ENCODE peak calls at places on chromosome 15, in eight cellular contexts. One of them, this sample, is unnamed.

GRCh38 chr15:80055933-80056332 is 3.5 kb upstream of the ZFAND6 start:
- DNase-seq in adrenal gland: no peak
- DNase-seq in NB4: no peak
- DNase-seq in breast epithelium: no peak
- DNase-seq in tibial nerve: no peak
- DNase-seq in transverse colon: no peak
- DNase-seq in A549: no peak
- DNase-seq in ovary: no peak
- DNase-seq in this sample: no peak

GRCh38 chr15:29938701-29939340 is 116.6 kb upstream of the TJP1 start:
- DNase-seq in ovary: no peak
- DNase-seq in A549: no peak
- DNase-seq in tibial nerve: no peak
- DNase-seq in transverse colon: no peak
- DNase-seq in adrenal gland: no peak
- DNase-seq in breast epithelium: no peak
- DNase-seq in NB4: no peak
- DNase-seq in this sample: no peak

GRCh38 chr15:90004671-90005070 is 3.5 kb downstream of the ZNF710 start:
- DNase-seq in tibial nerve: peak; percentile 38
- DNase-seq in ovary: no peak
- DNase-seq in breast epithelium: no peak
- DNase-seq in NB4: peak; percentile 88
- DNase-seq in transverse colon: peak; percentile 46
- DNase-seq in adrenal gland: peak; percentile 71
- DNase-seq in A549: peak; percentile 65
- DNase-seq in this sample: no peak

GRCh38 chr15:42490246-42490742 is 647 bp downstream of the ZNF106 start:
- DNase-seq in NB4: peak; percentile 56
- DNase-seq in adrenal gland: no peak
- DNase-seq in A549: no peak
- DNase-seq in breast epithelium: no peak
- DNase-seq in tibial nerve: no peak
- DNase-seq in transverse colon: no peak
- DNase-seq in ovary: no peak
- DNase-seq in this sample: no peak

GRCh38 chr15:75454471-75455418 is 3.3 kb upstream of the SIN3A start:
- DNase-seq in A549: peak; percentile 71
- DNase-seq in NB4: peak; percentile 86
- DNase-seq in ovary: no peak
- DNase-seq in adrenal gland: no peak
- DNase-seq in tibial nerve: no peak
- DNase-seq in transverse colon: peak; percentile 75
- DNase-seq in breast epithelium: peak; percentile 61
- DNase-seq in this sample: peak; percentile 80

GRCh38 chr15:38050529-38050928 is 116.1 kb downstream of the TMCO5A start:
- DNase-seq in NB4: peak; percentile 3
- DNase-seq in ovary: no peak
- DNase-seq in A549: no peak
- DNase-seq in adrenal gland: peak; percentile 21
- DNase-seq in tibial nerve: no peak
- DNase-seq in breast epithelium: no peak
- DNase-seq in transverse colon: no peak
- DNase-seq in this sample: no peak

GRCh38 chr15:32828507-32829186 is 110.8 kb downstream of the GREM1 start:
- DNase-seq in adrenal gland: no peak
- DNase-seq in breast epithelium: no peak
- DNase-seq in A549: peak; percentile 67
- DNase-seq in ovary: no peak
- DNase-seq in tibial nerve: no peak
- DNase-seq in NB4: no peak
- DNase-seq in transverse colon: no peak
- DNase-seq in this sample: no peak

GRCh38 chr15:98723195-98723594 is 74.9 kb downstream of the IGF1R start:
- DNase-seq in NB4: no peak
- DNase-seq in A549: no peak
- DNase-seq in tibial nerve: no peak
- DNase-seq in transverse colon: no peak
- DNase-seq in ovary: no peak
- DNase-seq in breast epithelium: no peak
- DNase-seq in adrenal gland: no peak
- DNase-seq in this sample: no peak

GRCh38 chr15:80482686-80483085 is 78.5 kb downstream of the ARNT2 start:
- DNase-seq in NB4: no peak
- DNase-seq in A549: no peak
- DNase-seq in tibial nerve: no peak
- DNase-seq in adrenal gland: no peak
- DNase-seq in ovary: no peak
- DNase-seq in transverse colon: no peak
- DNase-seq in breast epithelium: no peak
- DNase-seq in this sample: no peak

GRCh38 chr15:99425666-99426301 is 140.0 kb upstream of the MEF2A start:
- DNase-seq in A549: no peak
- DNase-seq in ovary: peak; percentile 33
- DNase-seq in transverse colon: peak; percentile 11
- DNase-seq in NB4: no peak
- DNase-seq in tibial nerve: no peak
- DNase-seq in breast epithelium: no peak
- DNase-seq in adrenal gland: no peak
- DNase-seq in this sample: no peak

GRCh38 chr15:43189296-43189695 is 4.1 kb downstream of the CCNDBP1 start:
- DNase-seq in ovary: no peak
- DNase-seq in NB4: no peak
- DNase-seq in A549: no peak
- DNase-seq in breast epithelium: no peak
- DNase-seq in adrenal gland: no peak
- DNase-seq in transverse colon: no peak
- DNase-seq in tibial nerve: no peak
- DNase-seq in this sample: peak; percentile 39

GRCh38 chr15:82168757-82169156 is 93.8 kb downstream of the EFL1 start:
- DNase-seq in A549: no peak
- DNase-seq in NB4: no peak
- DNase-seq in breast epithelium: no peak
- DNase-seq in transverse colon: no peak
- DNase-seq in ovary: no peak
- DNase-seq in tibial nerve: no peak
- DNase-seq in adrenal gland: no peak
- DNase-seq in this sample: no peak

GRCh38 chr15:83270176-83270575 is 14.3 kb downstream of the BNC1 start:
- DNase-seq in NB4: no peak
- DNase-seq in adrenal gland: no peak
- DNase-seq in tibial nerve: no peak
- DNase-seq in transverse colon: no peak
- DNase-seq in A549: no peak
- DNase-seq in ovary: no peak
- DNase-seq in breast epithelium: no peak
- DNase-seq in this sample: no peak

GRCh38 chr15:69424001-69424400 is 9.9 kb downstream of the KIF23 start:
- DNase-seq in breast epithelium: no peak
- DNase-seq in tibial nerve: no peak
- DNase-seq in ovary: no peak
- DNase-seq in adrenal gland: no peak
- DNase-seq in transverse colon: no peak
- DNase-seq in A549: no peak
- DNase-seq in NB4: no peak
- DNase-seq in this sample: no peak

GRCh38 chr15:80942746-80943565 is 46.7 kb downstream of the MESD start:
- DNase-seq in breast epithelium: peak; percentile 60
- DNase-seq in A549: no peak
- DNase-seq in tibial nerve: no peak
- DNase-seq in NB4: no peak
- DNase-seq in transverse colon: no peak
- DNase-seq in ovary: no peak
- DNase-seq in adrenal gland: no peak
- DNase-seq in this sample: no peak

GRCh38 chr15:74362482-74362881 is 5.0 kb downstream of the CYP11A1 start:
- DNase-seq in A549: no peak
- DNase-seq in transverse colon: no peak
- DNase-seq in adrenal gland: no peak
- DNase-seq in tibial nerve: no peak
- DNase-seq in breast epithelium: no peak
- DNase-seq in NB4: no peak
- DNase-seq in ovary: peak; percentile 17
- DNase-seq in this sample: no peak

GRCh38 chr15:74368121-74368520 is 675 bp upstream of the CYP11A1 start:
- DNase-seq in transverse colon: no peak
- DNase-seq in ovary: no peak
- DNase-seq in tibial nerve: no peak
- DNase-seq in adrenal gland: peak; percentile 70
- DNase-seq in NB4: no peak
- DNase-seq in A549: no peak
- DNase-seq in breast epithelium: peak; percentile 19
- DNase-seq in this sample: no peak

GRCh38 chr15:74367296-74367854 is at the start of gene CYP11A1:
- DNase-seq in breast epithelium: peak; percentile 30
- DNase-seq in adrenal gland: peak; percentile 91
- DNase-seq in ovary: peak; percentile 53
- DNase-seq in NB4: no peak
- DNase-seq in A549: no peak
- DNase-seq in tibial nerve: no peak
- DNase-seq in transverse colon: no peak
- DNase-seq in this sample: no peak

GRCh38 chr15:74364936-74365618 is 2.4 kb downstream of the CYP11A1 start:
- DNase-seq in tibial nerve: no peak
- DNase-seq in ovary: no peak
- DNase-seq in breast epithelium: peak; percentile 19
- DNase-seq in A549: no peak
- DNase-seq in transverse colon: no peak
- DNase-seq in NB4: no peak
- DNase-seq in adrenal gland: peak; percentile 67
- DNase-seq in this sample: no peak

GRCh38 chr15:74365619-74366445 is 1.6 kb downstream of the CYP11A1 start:
- DNase-seq in NB4: no peak
- DNase-seq in transverse colon: peak; percentile 27
- DNase-seq in adrenal gland: peak; percentile 71
- DNase-seq in tibial nerve: peak; percentile 41
- DNase-seq in A549: no peak
- DNase-seq in ovary: peak; percentile 88
- DNase-seq in breast epithelium: peak; percentile 58
- DNase-seq in this sample: peak; percentile 24
- TF ChIP-seq POLR2A in NB4: no peak
- TF ChIP-seq POLR2A in transverse colon: no peak
- TF ChIP-seq POLR2A in adrenal gland: peak; percentile 64
- TF ChIP-seq POLR2A in tibial nerve: no peak
- TF ChIP-seq POLR2A in A549: no peak
- TF ChIP-seq POLR2A in ovary: peak; percentile 39
- TF ChIP-seq POLR2A in breast epithelium: no peak
- TF ChIP-seq POLR2A in this sample: no peak

GRCh38 chr15:85582719-85583089 is 202.3 kb downstream of the AKAP13 start:
- DNase-seq in ovary: peak; percentile 58
- DNase-seq in tibial nerve: peak; percentile 58
- DNase-seq in NB4: no peak
- DNase-seq in breast epithelium: no peak
- DNase-seq in A549: no peak
- DNase-seq in adrenal gland: peak; percentile 67
- DNase-seq in transverse colon: peak; percentile 75
- DNase-seq in this sample: peak; percentile 92
- TF ChIP-seq POLR2A in ovary: peak; percentile 19
- TF ChIP-seq POLR2A in tibial nerve: peak; percentile 34
- TF ChIP-seq POLR2A in NB4: no peak
- TF ChIP-seq POLR2A in breast epithelium: no peak
- TF ChIP-seq POLR2A in A549: no peak
- TF ChIP-seq POLR2A in adrenal gland: peak; percentile 24
- TF ChIP-seq POLR2A in transverse colon: peak; percentile 43
- TF ChIP-seq POLR2A in this sample: peak; percentile 77

GRCh38 chr15:63896336-63897115 is 62.8 kb upstream of the HERC1 start:
- DNase-seq in tibial nerve: peak; percentile 36
- DNase-seq in A549: peak; percentile 50
- DNase-seq in transverse colon: peak; percentile 31
- DNase-seq in ovary: peak; percentile 38
- DNase-seq in adrenal gland: peak; percentile 66
- DNase-seq in NB4: peak; percentile 92
- DNase-seq in breast epithelium: no peak
- DNase-seq in this sample: peak; percentile 86
- TF ChIP-seq POLR2A in tibial nerve: no peak
- TF ChIP-seq POLR2A in A549: no peak
- TF ChIP-seq POLR2A in transverse colon: no peak
- TF ChIP-seq POLR2A in ovary: no peak
- TF ChIP-seq POLR2A in adrenal gland: no peak
- TF ChIP-seq POLR2A in NB4: no peak
- TF ChIP-seq POLR2A in breast epithelium: no peak
- TF ChIP-seq POLR2A in this sample: no peak

GRCh38 chr15:40103124-40103858 is 5.4 kb downstream of the BMF start:
- DNase-seq in adrenal gland: peak; percentile 82
- DNase-seq in ovary: peak; percentile 86
- DNase-seq in NB4: no peak
- DNase-seq in A549: no peak
- DNase-seq in transverse colon: peak; percentile 89
- DNase-seq in tibial nerve: peak; percentile 48
- DNase-seq in breast epithelium: peak; percentile 95
- DNase-seq in this sample: no peak

GRCh38 chr15:40100947-40101905 is 7.5 kb downstream of the BMF start:
- DNase-seq in A549: no peak
- DNase-seq in ovary: no peak
- DNase-seq in NB4: no peak
- DNase-seq in transverse colon: no peak
- DNase-seq in adrenal gland: no peak
- DNase-seq in tibial nerve: no peak
- DNase-seq in breast epithelium: no peak
- DNase-seq in this sample: no peak

GRCh38 chr15:40098489-40099261 is 10.0 kb downstream of the BMF start:
- DNase-seq in breast epithelium: peak; percentile 69
- DNase-seq in transverse colon: peak; percentile 80
- DNase-seq in NB4: peak; percentile 97
- DNase-seq in ovary: peak; percentile 79
- DNase-seq in adrenal gland: peak; percentile 87
- DNase-seq in A549: peak; percentile 90
- DNase-seq in tibial nerve: peak; percentile 67
- DNase-seq in this sample: peak; percentile 87

GRCh38 chr15:40097968-40098476 is 10.7 kb downstream of the BMF start:
- DNase-seq in adrenal gland: peak; percentile 69
- DNase-seq in A549: no peak
- DNase-seq in NB4: peak; percentile 84
- DNase-seq in tibial nerve: peak; percentile 48
- DNase-seq in ovary: no peak
- DNase-seq in breast epithelium: no peak
- DNase-seq in transverse colon: peak; percentile 69
- DNase-seq in this sample: peak; percentile 33

DNA sequence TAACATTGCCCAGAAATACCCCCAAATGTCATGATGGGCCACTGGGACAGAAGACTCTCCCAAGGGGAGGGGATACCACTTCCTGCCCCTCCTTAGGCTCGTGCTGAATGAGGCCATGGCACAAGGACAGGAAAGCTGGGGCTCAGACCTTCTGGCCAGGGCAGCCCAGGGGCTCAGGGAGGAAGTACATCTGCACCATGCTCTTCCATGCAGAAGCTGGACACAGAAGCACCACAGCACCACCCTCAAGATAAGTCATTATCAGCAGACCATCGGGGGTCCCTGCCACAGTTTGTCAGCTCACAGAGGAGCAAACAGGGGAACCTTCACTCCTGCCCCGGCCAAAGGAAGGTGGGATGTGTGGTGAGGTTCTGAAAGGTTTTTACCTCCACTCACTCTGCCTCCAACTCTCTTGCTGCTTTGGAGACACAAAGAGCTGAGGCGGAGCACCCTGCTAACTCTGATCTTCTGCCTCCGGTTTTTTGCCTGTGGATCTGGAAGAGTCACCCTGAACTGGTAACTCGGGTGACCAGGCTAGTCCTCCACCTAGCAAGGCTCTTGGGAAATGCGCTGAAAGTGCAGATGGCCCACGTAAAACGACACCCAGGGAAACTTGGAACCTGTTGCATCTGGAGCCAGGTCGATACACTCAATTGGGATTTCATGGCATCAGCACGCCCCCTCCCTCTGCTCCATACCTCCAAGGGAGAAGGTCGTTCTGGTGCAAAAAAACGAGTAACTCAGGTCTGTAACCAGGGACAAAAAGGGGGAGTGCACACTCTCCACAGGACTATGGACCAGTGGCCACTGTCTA is 8.3 kb downstream of the BMF start:
- DNase-seq in transverse colon: no peak
- DNase-seq in breast epithelium: no peak
- DNase-seq in NB4: peak; percentile 75
- DNase-seq in ovary: no peak
- DNase-seq in adrenal gland: no peak
- DNase-seq in tibial nerve: no peak
- DNase-seq in A549: no peak
- DNase-seq in this sample: peak; percentile 27
- TF ChIP-seq POLR2A in transverse colon: no peak
- TF ChIP-seq POLR2A in breast epithelium: no peak
- TF ChIP-seq POLR2A in NB4: no peak
- TF ChIP-seq POLR2A in ovary: no peak
- TF ChIP-seq POLR2A in adrenal gland: no peak
- TF ChIP-seq POLR2A in tibial nerve: no peak
- TF ChIP-seq POLR2A in A549: no peak
- TF ChIP-seq POLR2A in this sample: no peak

This sample was measured in erythroblast.